ENCODE peak calls at places on chromosome 7, in ten cellular contexts. O is fibroblast of lung, E is lower lobe of right lung, G is pancreas, J is left ventricle myocardium inferior, D is coronary artery, K is heart right ventricle, W is thoracic aorta, H is left lung, Y is heart left ventricle. M is an unnamed sample.

GRCh38 chr7:12315049-12315448 is 88.6 kb downstream of the VWDE start:
- DNase-seq in O (no peak), E (no peak), G (no peak), J (no peak), D (no peak), K (no peak), W (no peak), H (no peak), Y (no peak), M (no peak)

GRCh38 chr7:101986335-101986734 is 168.9 kb downstream of the CUX1 start:
- DNase-seq in O (peak), E (no peak), G (no peak), J (no peak), D (no peak), K (no peak), W (no peak), H (peak), Y (no peak), M (no peak)

GRCh38 chr7:54864718-54865117 is 105.7 kb upstream of the SEC61G start:
- DNase-seq in O (peak), E (no peak), G (no peak), J (no peak), D (no peak), K (no peak), W (no peak), H (no peak), Y (no peak), M (no peak)

GRCh38 chr7:979886-980571 is 3.0 kb upstream of the CYP2W1 start:
- DNase-seq in O (no peak), E (no peak), G (peak), J (no peak), D (no peak), K (no peak), W (no peak), H (no peak), Y (no peak), M (no peak)

GRCh38 chr7:41889472-41889871 is 186.6 kb upstream of the INHBA start:
- DNase-seq in O (no peak), E (no peak), G (no peak), J (no peak), D (no peak), K (no peak), W (no peak), H (no peak), Y (no peak), M (no peak)

GRCh38 chr7:24971333-24972165 is 8.4 kb downstream of the OSBPL3 start:
- DNase-seq in O (peak), E (no peak), G (no peak), J (no peak), D (no peak), K (no peak), W (no peak), H (no peak), Y (no peak), M (no peak)

GRCh38 chr7:150340024-150340749 is 1.2 kb downstream of the RARRES2 start:
- DNase-seq in O (peak), E (peak), G (peak), J (peak), D (no peak), K (peak), W (no peak), H (no peak), Y (peak), M (no peak)

GRCh38 chr7:22651036-22651435 is 76.0 kb upstream of the IL6 start:
- DNase-seq in O (no peak), E (no peak), G (no peak), J (no peak), D (no peak), K (no peak), W (no peak), H (no peak), Y (no peak), M (no peak)

GRCh38 chr7:86708334-86708733 is 64.6 kb downstream of the GRM3 start:
- DNase-seq in O (no peak), E (no peak), G (no peak), J (no peak), D (no peak), K (no peak), W (no peak), H (peak), Y (no peak), M (peak)

GRCh38 chr7:106460792-106461254 is 176.0 kb upstream of the NAMPT start:
- DNase-seq in O (no peak), E (no peak), G (no peak), J (no peak), D (no peak), K (no peak), W (no peak), H (no peak), Y (no peak), M (no peak)

GRCh38 chr7:119996634-119997033 is 276.3 kb upstream of the KCND2 start:
- DNase-seq in O (peak), E (no peak), G (no peak), J (no peak), D (no peak), K (no peak), W (no peak), H (no peak), Y (no peak), M (no peak)

GRCh38 chr7:156401617-156402016 is 239.0 kb upstream of the RNF32 start:
- DNase-seq in O (no peak), E (no peak), G (no peak), J (no peak), D (no peak), K (no peak), W (no peak), H (no peak), Y (no peak), M (no peak)

GRCh38 chr7:110061387-110061786 is 1029.5 kb upstream of the LRRN3 start:
- DNase-seq in O (no peak), E (no peak), G (no peak), J (no peak), D (no peak), K (no peak), W (no peak), H (no peak), Y (no peak), M (no peak)

GRCh38 chr7:668139-668871 is 58.2 kb upstream of the DNAAF5 start:
- DNase-seq in O (peak), E (no peak), G (peak), J (no peak), D (peak), K (no peak), W (no peak), H (no peak), Y (peak), M (no peak)

GRCh38 chr7:26451997-26452396 is 160.3 kb downstream of the SNX10 start:
- DNase-seq in O (no peak), E (no peak), G (peak), J (no peak), D (no peak), K (no peak), W (no peak), H (no peak), Y (no peak), M (no peak)

GRCh38 chr7:3949226-3949625 is 648.2 kb downstream of the SDK1 start:
- DNase-seq in O (peak), E (no peak), G (no peak), J (no peak), D (no peak), K (no peak), W (no peak), H (no peak), Y (no peak), M (no peak)

DNA sequence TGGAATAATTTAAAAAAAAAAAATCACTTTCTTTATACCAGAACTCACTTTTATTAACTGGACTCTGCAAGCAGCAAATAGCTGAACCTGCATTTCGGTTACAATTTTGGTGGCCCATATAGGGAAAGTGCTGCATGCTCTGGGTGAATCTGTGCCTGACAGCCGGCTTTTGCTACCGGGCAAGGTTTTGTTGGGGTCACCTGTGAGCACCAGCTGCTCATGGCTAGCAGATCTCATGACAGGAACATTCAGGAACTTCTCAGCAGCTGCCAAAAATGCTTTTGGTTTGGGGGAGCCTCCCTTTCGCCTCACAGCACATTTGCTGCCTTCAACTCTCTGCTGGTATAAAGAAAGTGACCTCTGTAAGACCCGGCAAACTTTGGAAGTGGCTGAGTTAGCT is 13.2 kb upstream of the CREB3L2 start:
- DNase-seq in O (no peak), E (no peak), G (no peak), J (no peak), D (no peak), K (no peak), W (no peak), H (no peak), Y (no peak), M (no peak)
- H3K4me3 ChIP-seq in O (no peak), E (no peak), G (no peak), J (no peak), D (no peak), K (no peak), W (no peak), H (no peak), Y (no peak), M (no peak)

GRCh38 chr7:127592550-127592949 is 986 bp upstream of the FSCN3 start:
- DNase-seq in O (no peak), E (no peak), G (no peak), J (no peak), D (no peak), K (no peak), W (no peak), H (no peak), Y (no peak), M (no peak)

GRCh38 chr7:127594490-127594889 is 954 bp downstream of the FSCN3 start:
- DNase-seq in O (no peak), E (no peak), G (no peak), J (no peak), D (no peak), K (no peak), W (no peak), H (no peak), Y (no peak), M (peak)

GRCh38 chr7:127600885-127601284 is 7.3 kb downstream of the FSCN3 start:
- DNase-seq in O (no peak), E (no peak), G (no peak), J (no peak), D (no peak), K (no peak), W (no peak), H (no peak), Y (no peak), M (no peak)

GRCh38 chr7:127598318-127598717 is 4.8 kb downstream of the FSCN3 start:
- DNase-seq in O (no peak), E (no peak), G (no peak), J (no peak), D (no peak), K (no peak), W (no peak), H (no peak), Y (no peak), M (no peak)
- TF ChIP-seq CTCF in O (peak), E (peak), G (no peak), J (no peak), D (no peak), K (no peak), W (no peak), H (no peak), Y (no peak), M (no peak)

GRCh38 chr7:7696458-7697119 is 21.8 kb downstream of the RPA3 start:
- DNase-seq in O (peak), E (no peak), G (no peak), J (no peak), D (no peak), K (no peak), W (no peak), H (no peak), Y (no peak), M (no peak)
- H3K27ac ChIP-seq in O (peak), E (no peak), G (peak), J (peak), D (no peak), K (peak), W (peak), H (no peak), Y (peak), M (no peak)

DNA sequence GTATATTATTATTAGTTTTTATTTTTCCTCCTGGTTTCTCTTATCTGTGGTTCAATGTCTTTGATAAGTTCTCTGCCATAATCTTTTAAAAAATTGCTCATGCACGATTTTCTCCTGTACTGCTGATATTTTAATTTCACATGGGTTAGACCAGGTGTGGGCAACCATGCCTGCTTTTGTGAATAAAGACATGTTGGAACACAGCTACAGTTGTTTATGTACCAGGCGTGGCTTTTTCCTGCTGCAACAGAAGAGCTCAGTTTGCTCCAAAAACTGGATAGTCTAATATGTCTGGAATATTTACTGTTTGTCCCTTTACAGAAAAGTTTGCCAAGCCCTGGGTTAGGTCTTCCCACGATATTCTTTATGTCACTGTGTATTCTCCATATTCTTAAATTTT is 105.2 kb downstream of the VWC2 start:
- DNase-seq in O (no peak), E (no peak), G (no peak), J (no peak), D (no peak), K (no peak), W (no peak), H (no peak), Y (no peak), M (no peak)
- H3K4me3 ChIP-seq in O (no peak), E (no peak), G (no peak), J (no peak), D (no peak), K (no peak), W (no peak), H (no peak), Y (no peak), M (no peak)

GRCh38 chr7:121480566-121481335 is 84.6 kb upstream of the FAM3C start:
- DNase-seq in O (no peak), E (no peak), G (no peak), J (no peak), D (no peak), K (no peak), W (no peak), H (no peak), Y (no peak), M (no peak)
- TF ChIP-seq CTCF in O (no peak), E (no peak), G (no peak), J (no peak), D (no peak), K (no peak), W (no peak), H (no peak), Y (no peak), M (no peak)

M was measured in dorsolateral prefrontal cortex.